ENCODE peak calls at places on chromosome 1, in five cellular contexts. Z is BE2C, J is cardiac muscle cell, S is HFF-Myc, D is K562. O is an unnamed sample.

GRCh38 chr1:37940299-37940947 is 6.4 kb downstream of the INPP5B start:
- DNase-seq in Z (no peak), J (no peak), S (no peak), D (no peak), O (no peak)

GRCh38 chr1:18010408-18010807 is 97.2 kb upstream of the IGSF21 start:
- DNase-seq in Z (peak), J (no peak), S (no peak), D (peak), O (no peak)

GRCh38 chr1:22534951-22535350 is 28.3 kb upstream of the EPHA8 start:
- DNase-seq in Z (no peak), J (no peak), S (no peak), D (no peak), O (no peak)

GRCh38 chr1:19656780-19657475 is 7.7 kb upstream of the HTR6 start:
- DNase-seq in Z (peak), J (no peak), S (no peak), D (no peak), O (no peak)

GRCh38 chr1:100791586-100791985 is 72.0 kb downstream of the VCAM1 start:
- DNase-seq in Z (no peak), J (peak), S (no peak), D (no peak), O (no peak)

GRCh38 chr1:209354111-209354839 is 229.2 kb upstream of the CAMK1G start:
- DNase-seq in Z (peak), J (peak), S (peak), D (peak), O (peak)

GRCh38 chr1:115052454-115053083 is 22.9 kb downstream of the TSHB start:
- DNase-seq in Z (peak), J (peak), S (no peak), D (peak), O (no peak)

GRCh38 chr1:10657080-10657847 is 139.2 kb downstream of the CASZ1 start:
- DNase-seq in Z (no peak), J (no peak), S (no peak), D (no peak), O (no peak)

GRCh38 chr1:209585672-209586071 is 2.2 kb downstream of the CAMK1G start:
- DNase-seq in Z (peak), J (peak), S (no peak), D (no peak), O (no peak)

GRCh38 chr1:44553771-44554170 is 120.5 kb downstream of the TMEM53 start:
- DNase-seq in Z (no peak), J (peak), S (no peak), D (no peak), O (no peak)

GRCh38 chr1:35536551-35537162 is 20.5 kb downstream of the KIAA0319L start:
- DNase-seq in Z (no peak), J (no peak), S (no peak), D (no peak), O (peak)

GRCh38 chr1:244730153-244730933 is 77.4 kb downstream of the DESI2 start:
- DNase-seq in Z (no peak), J (peak), S (no peak), D (no peak), O (no peak)

GRCh38 chr1:1291023-1291528 is 10.8 kb downstream of the SCNN1D start:
- DNase-seq in Z (peak), J (no peak), S (no peak), D (peak), O (no peak)

GRCh38 chr1:219281834-219282233 is 108.2 kb downstream of the LYPLAL1 start:
- DNase-seq in Z (no peak), J (no peak), S (no peak), D (no peak), O (no peak)

GRCh38 chr1:170714938-170715337 is 51.0 kb downstream of the PRRX1 start:
- DNase-seq in Z (no peak), J (peak), S (no peak), D (no peak), O (no peak)

GRCh38 chr1:170707116-170707515 is 43.2 kb downstream of the PRRX1 start:
- DNase-seq in Z (no peak), J (no peak), S (no peak), D (no peak), O (no peak)

GRCh38 chr1:170707959-170708666 is 44.2 kb downstream of the PRRX1 start:
- DNase-seq in Z (no peak), J (peak), S (peak), D (no peak), O (peak)

GRCh38 chr1:170714163-170714562 is 50.2 kb downstream of the PRRX1 start:
- DNase-seq in Z (no peak), J (no peak), S (no peak), D (no peak), O (no peak)

GRCh38 chr1:170711682-170712081 is 47.8 kb downstream of the PRRX1 start:
- DNase-seq in Z (no peak), J (peak), S (no peak), D (no peak), O (no peak)
- H3K4me3 ChIP-seq in Z (no peak), J (no peak), S (no peak), D (no peak), O (no peak)

GRCh38 chr1:69016468-69016867 is 519.6 kb upstream of the DEPDC1 start:
- DNase-seq in Z (no peak), J (no peak), S (no peak), D (no peak), O (no peak)
- TF ChIP-seq CTCF in Z (no peak), J (no peak), S (no peak), D (no peak), O (no peak)

GRCh38 chr1:57421366-57421765 is 2.5 kb downstream of the DAB1 start:
- DNase-seq in Z (no peak), J (peak), S (no peak), D (no peak), O (no peak)

GRCh38 chr1:57423135-57424131 is at the start of gene DAB1:
- DNase-seq in Z (no peak), J (peak), S (no peak), D (no peak), O (no peak)

GRCh38 chr1:57424231-57425027 is 569 bp upstream of the DAB1 start:
- DNase-seq in Z (no peak), J (peak), S (peak), D (peak), O (no peak)

GRCh38 chr1:57422271-57423134 is 1.4 kb downstream of the DAB1 start:
- DNase-seq in Z (no peak), J (peak), S (no peak), D (no peak), O (no peak)
- H3K4me3 ChIP-seq in Z (no peak), J (peak), S (peak), D (no peak), O (peak)

GRCh38 chr1:41282679-41283317 is 40.7 kb upstream of the SCMH1 start:
- DNase-seq in Z (peak), J (peak), S (no peak), D (peak), O (no peak)
- TF ChIP-seq CTCF in Z (peak), J (peak), S (peak), D (peak), O (peak)

GRCh38 chr1:24147194-24147593 is 4.3 kb upstream of the IL22RA1 start:
- DNase-seq in Z (no peak), J (no peak), S (no peak), D (no peak), O (no peak)

GRCh38 chr1:24149854-24150227 is 6.9 kb upstream of the IL22RA1 start:
- DNase-seq in Z (no peak), J (peak), S (no peak), D (peak), O (no peak)

GRCh38 chr1:24152631-24153494 is 9.9 kb upstream of the IL22RA1 start:
- DNase-seq in Z (no peak), J (no peak), S (no peak), D (no peak), O (no peak)

GRCh38 chr1:24151175-24151533 is 8.2 kb upstream of the IL22RA1 start:
- DNase-seq in Z (no peak), J (no peak), S (no peak), D (no peak), O (no peak)

DNA sequence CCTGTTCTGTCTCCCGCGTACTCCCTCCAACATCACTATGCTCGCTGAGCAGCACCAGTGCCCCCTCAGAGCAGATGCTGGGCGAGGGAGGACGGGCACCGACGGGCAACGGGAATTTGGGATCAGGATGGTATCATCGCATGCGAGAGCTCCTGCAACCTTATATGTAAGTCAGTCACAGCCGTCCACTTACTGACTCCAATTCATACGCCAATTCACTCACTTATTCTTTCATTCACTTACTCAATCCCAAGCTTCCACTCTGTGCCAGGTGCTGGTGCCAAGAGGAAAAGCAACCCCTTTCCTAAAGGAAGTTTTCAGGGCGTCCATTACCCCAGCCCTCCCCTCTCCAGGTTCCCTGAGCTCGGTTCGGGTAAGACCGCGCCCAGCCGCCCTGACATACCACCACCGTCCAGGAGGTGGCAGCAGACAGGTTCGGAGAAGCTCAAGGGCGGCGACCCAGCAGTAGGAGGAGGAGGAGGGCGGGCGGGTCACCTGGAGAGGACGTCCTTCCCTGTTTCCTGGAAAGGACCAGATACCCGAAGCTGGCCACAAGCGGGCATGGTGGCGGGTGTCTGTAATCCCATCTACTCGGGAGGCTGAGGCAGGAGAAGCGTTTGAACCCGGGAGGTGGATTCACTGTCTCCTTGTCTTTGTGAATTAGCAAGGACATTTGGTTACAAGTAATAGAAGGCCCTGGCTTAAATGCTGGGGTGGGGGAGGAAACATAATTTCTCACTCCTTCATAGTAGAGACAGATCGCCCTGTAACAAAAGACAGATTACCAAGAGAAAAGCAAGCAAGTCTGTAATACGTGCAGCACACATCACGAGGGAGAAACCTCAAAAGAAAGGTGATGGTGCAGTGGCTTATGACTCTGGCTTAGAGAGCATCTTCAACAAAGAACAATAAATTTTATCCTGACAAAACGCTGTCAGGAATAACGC is 7.6 kb upstream of the IL22RA1 start:
- DNase-seq in Z (peak), J (peak), S (peak), D (peak), O (peak)
- H3K4me3 ChIP-seq in Z (no peak), J (peak), S (no peak), D (no peak), O (peak)

GRCh38 chr1:83905315-83905907 is 93.5 kb downstream of the TTLL7 start:
- DNase-seq in Z (no peak), J (peak), S (no peak), D (peak), O (no peak)
- TF ChIP-seq CTCF in Z (peak), J (peak), S (peak), D (peak), O (peak)

GRCh38 chr1:93681095-93681548 is 515 bp downstream of the BCAR3 start:
- DNase-seq in Z (peak), J (peak), S (no peak), D (no peak), O (no peak)

GRCh38 chr1:93678491-93678890 is 3.1 kb downstream of the BCAR3 start:
- DNase-seq in Z (no peak), J (no peak), S (no peak), D (no peak), O (no peak)

GRCh38 chr1:93678966-93679480 is 2.6 kb downstream of the BCAR3 start:
- DNase-seq in Z (no peak), J (no peak), S (no peak), D (no peak), O (no peak)

GRCh38 chr1:93680121-93681094 is 1.2 kb downstream of the BCAR3 start:
- DNase-seq in Z (peak), J (peak), S (peak), D (peak), O (peak)

DNA sequence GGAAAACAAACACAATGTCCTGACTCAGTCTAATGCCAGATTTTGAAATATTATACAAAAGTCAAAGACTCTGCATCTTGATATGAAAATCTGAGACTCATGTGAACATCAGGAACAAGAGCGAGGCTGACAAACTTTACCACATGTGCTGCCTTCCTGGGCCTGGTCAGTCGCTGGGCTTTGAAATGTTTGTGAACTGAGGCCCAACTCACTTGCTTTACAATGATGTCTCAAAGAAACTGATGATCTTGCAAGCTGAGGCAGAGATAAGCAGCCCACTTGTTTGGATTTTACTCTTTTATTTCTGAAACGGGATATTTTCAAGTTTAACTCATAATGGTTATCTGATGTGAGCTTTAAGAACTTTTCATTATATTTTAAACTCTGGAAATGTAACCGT is 2.1 kb downstream of the BCAR3 start:
- DNase-seq in Z (no peak), J (no peak), S (no peak), D (no peak), O (no peak)
- H3K4me3 ChIP-seq in Z (peak), J (no peak), S (peak), D (no peak), O (no peak)